ENCODE peak calls at places on chromosomes 11 and 22, in nine cellular contexts. F is A549, V is uterus, L is heart left ventricle, J is adrenal gland, O is spleen, R is HCT116, D is IMR-90, A is tibial nerve. G is an unnamed sample.
A peak's percentile ranks its signal among the peaks of the same experiment; 100 is the strongest.

GRCh38 chr11:65488273-65489058 is 10.4 kb upstream of the MALAT1 start:
- DNase-seq in F (no peak), V (peak; percentile 74), L (no peak), J (peak; percentile 91), O (no peak), R (no peak), D (peak; percentile 71), A (no peak), G (peak; percentile 14)

GRCh38 chr11:84524422-84525051 is 1102.6 kb downstream of the DLG2 start:
- DNase-seq in F (peak; percentile 19), V (no peak), L (no peak), J (no peak), O (no peak), R (no peak), D (peak; percentile 25), A (no peak), G (no peak)

GRCh38 chr11:74278721-74279148 is 32.7 kb downstream of the P4HA3 start:
- DNase-seq in F (peak; percentile 68), V (peak; percentile 92), L (peak; percentile 70), J (peak; percentile 59), O (no peak), R (no peak), D (peak; percentile 100), A (no peak), G (no peak)

GRCh38 chr22:50544078-50544745 is 1.5 kb upstream of the KLHDC7B start:
- DNase-seq in F (peak; percentile 85), V (no peak), L (peak; percentile 93), J (peak; percentile 76), O (peak; percentile 97), R (no peak), D (peak; percentile 49), A (peak; percentile 42), G (no peak)

GRCh38 chr22:35882226-35883027 is 146.2 kb downstream of the RBFOX2 start:
- DNase-seq in F (no peak), V (no peak), L (no peak), J (no peak), O (no peak), R (no peak), D (peak; percentile 41), A (no peak), G (no peak)

GRCh38 chr11:20623258-20623657 is 23.9 kb downstream of the SLC6A5 start:
- DNase-seq in F (no peak), V (no peak), L (no peak), J (no peak), O (no peak), R (no peak), D (no peak), A (no peak), G (no peak)

GRCh38 chr22:24107668-24108067 is 73.6 kb upstream of the SUSD2 start:
- DNase-seq in F (no peak), V (peak; percentile 93), L (peak; percentile 86), J (peak; percentile 93), O (no peak), R (no peak), D (peak; percentile 90), A (peak; percentile 78), G (peak; percentile 64)

GRCh38 chr11:73838443-73839122 is 38.1 kb downstream of the COA4 start:
- DNase-seq in F (no peak), V (no peak), L (no peak), J (no peak), O (no peak), R (no peak), D (peak; percentile 50), A (no peak), G (no peak)

GRCh38 chr11:1827095-1827797 is 7.5 kb upstream of the SYT8 start:
- DNase-seq in F (peak; percentile 55), V (no peak), L (peak; percentile 73), J (peak; percentile 64), O (no peak), R (no peak), D (peak; percentile 65), A (peak; percentile 59), G (peak; percentile 15)

GRCh38 chr11:15665368-15665871 is 550.7 kb downstream of the INSC start:
- DNase-seq in F (no peak), V (no peak), L (no peak), J (peak; percentile 59), O (no peak), R (no peak), D (peak; percentile 72), A (no peak), G (no peak)

GRCh38 chr22:49601614-49602321 is 225.9 kb downstream of the BRD1 start:
- DNase-seq in F (no peak), V (no peak), L (no peak), J (no peak), O (no peak), R (no peak), D (no peak), A (no peak), G (no peak)

GRCh38 chr11:63682045-63682915 is 980 bp downstream of the RTN3 start:
- DNase-seq in F (peak; percentile 42), V (peak; percentile 30), L (no peak), J (peak; percentile 33), O (no peak), R (no peak), D (no peak), A (no peak), G (no peak)

GRCh38 chr22:22576244-22576988 is 17.4 kb upstream of the PRAME start:
- DNase-seq in F (peak; percentile 48), V (no peak), L (no peak), J (peak; percentile 65), O (no peak), R (peak; percentile 29), D (peak; percentile 24), A (no peak), G (no peak)

GRCh38 chr11:95084509-95084908 is 5.1 kb upstream of the ENDOD1 start:
- DNase-seq in F (no peak), V (no peak), L (no peak), J (no peak), O (no peak), R (no peak), D (peak; percentile 55), A (no peak), G (no peak)

GRCh38 chr22:20517841-20518592 is 10.6 kb downstream of the MED15 start:
- DNase-seq in F (no peak), V (no peak), L (no peak), J (no peak), O (no peak), R (no peak), D (no peak), A (no peak), G (no peak)

GRCh38 chr22:20519558-20519957 is 12.1 kb downstream of the MED15 start:
- DNase-seq in F (no peak), V (no peak), L (no peak), J (no peak), O (no peak), R (no peak), D (no peak), A (no peak), G (no peak)

GRCh38 chr22:20517422-20517821 is 10.0 kb downstream of the MED15 start:
- DNase-seq in F (no peak), V (no peak), L (no peak), J (no peak), O (no peak), R (no peak), D (no peak), A (no peak), G (no peak)

GRCh38 chr22:20514658-20515406 is 7.4 kb downstream of the MED15 start:
- DNase-seq in F (no peak), V (peak; percentile 31), L (no peak), J (peak; percentile 84), O (no peak), R (no peak), D (peak; percentile 96), A (no peak), G (peak; percentile 69)

GRCh38 chr22:20516399-20516798 is 9.0 kb downstream of the MED15 start:
- DNase-seq in F (no peak), V (no peak), L (no peak), J (no peak), O (no peak), R (no peak), D (no peak), A (no peak), G (no peak)
- H3K27ac ChIP-seq in F (no peak overlapping the region), V (no peak overlapping the region), L (no peak overlapping the region), J (no peak overlapping the region), O (no peak overlapping the region), R (no peak overlapping the region), D (peak overlapping the region; percentile 24), A (peak overlapping the region; percentile 14), G (no peak overlapping the region)

GRCh38 chr11:128469220-128469619 is 118.1 kb downstream of the ETS1 start:
- DNase-seq in F (no peak), V (no peak), L (no peak), J (no peak), O (peak; percentile 87), R (no peak), D (no peak), A (no peak), G (no peak)
- TF ChIP-seq POLR2A in F (no peak), V (no peak), L (no peak), J (no peak), O (no peak), R (no peak), D (peak; percentile 5), A (no peak), G (no peak)

DNA sequence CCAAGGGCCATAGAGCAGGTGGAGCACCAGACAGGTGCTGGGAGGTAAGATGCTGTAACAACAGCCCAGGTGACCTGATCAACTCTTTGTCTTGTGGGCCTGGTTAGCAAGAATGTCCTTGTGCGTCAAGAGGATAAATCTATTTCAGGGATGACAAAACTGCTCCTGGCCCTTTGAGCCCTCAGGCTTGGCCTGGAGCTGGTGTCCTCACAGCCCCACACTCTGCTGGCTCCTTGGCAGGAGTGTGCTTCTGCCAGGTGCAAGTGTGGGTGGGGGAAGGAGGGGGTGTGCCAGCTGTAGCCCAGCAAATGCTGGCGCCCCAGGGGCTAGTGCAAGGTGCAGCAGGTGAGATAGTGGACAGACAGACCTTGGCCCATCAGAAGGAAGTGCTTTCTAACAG is 19.5 kb downstream of the AMPD3 start:
- DNase-seq in F (no peak), V (peak; percentile 6), L (no peak), J (peak; percentile 18), O (no peak), R (no peak), D (no peak), A (no peak), G (no peak)
- H3K27ac ChIP-seq in F (no peak overlapping the region), V (no peak overlapping the region), L (no peak overlapping the region), J (no peak overlapping the region), O (no peak overlapping the region), R (no peak overlapping the region), D (no peak overlapping the region), A (no peak overlapping the region), G (peak overlapping the region; percentile 73)

DNA sequence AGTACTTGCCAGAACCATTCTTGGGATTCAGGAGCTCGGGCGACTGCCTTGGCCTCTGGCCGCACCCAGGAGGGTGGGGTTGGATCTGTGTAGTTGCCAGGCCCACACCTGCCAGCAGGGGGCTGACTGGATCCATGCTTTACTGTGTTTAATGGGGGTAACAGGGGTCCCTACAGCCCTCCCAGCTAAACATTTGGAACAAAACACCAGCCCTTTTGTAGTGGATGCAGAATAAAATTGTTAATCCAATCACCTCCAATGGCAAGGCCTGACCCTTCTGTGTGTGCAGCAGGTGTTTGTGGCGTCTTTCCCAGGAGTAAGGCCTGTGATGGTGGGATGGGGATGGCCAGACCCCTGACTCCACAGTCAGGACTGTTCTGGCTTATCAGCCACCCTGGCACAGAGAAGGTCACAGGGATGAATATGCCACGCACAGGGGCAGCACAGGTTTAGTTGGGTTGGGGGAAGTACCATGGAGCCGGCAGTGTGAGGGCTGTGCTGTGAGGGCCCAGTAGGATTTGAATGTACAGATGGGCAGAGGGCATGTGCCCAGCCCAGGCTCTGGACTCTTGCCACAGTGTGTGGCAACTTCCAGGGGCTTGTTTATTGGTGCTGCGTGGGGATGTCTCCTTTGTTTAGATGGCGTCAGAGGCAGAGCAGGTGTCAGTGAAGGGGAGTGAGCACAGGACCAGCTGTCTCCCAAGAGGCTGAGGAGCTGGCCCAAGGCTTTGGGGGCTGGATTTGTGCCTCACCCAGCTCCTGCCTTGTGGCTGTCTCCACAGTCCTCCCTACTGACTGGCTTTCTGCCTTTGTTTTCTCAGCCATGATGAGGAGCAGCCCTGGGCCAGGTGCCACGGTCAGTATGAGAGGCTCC is 22.2 kb downstream of the SUN2 start:
- DNase-seq in F (peak; percentile 60), V (peak; percentile 67), L (peak; percentile 75), J (peak; percentile 77), O (peak; percentile 84), R (no peak), D (peak; percentile 55), A (peak; percentile 53), G (peak; percentile 92)
- TF ChIP-seq POLR2A in F (no peak), V (no peak), L (no peak), J (no peak), O (no peak), R (no peak), D (no peak), A (no peak), G (peak; percentile 48)

G was measured in gastrocnemius medialis.